ENCODE peak calls at places on chromosome 9, in seven cellular contexts. Z is K562, T is H1, B is GM12878, J is SK-N-SH, A is HCT116, U is HepG2. I is an unnamed sample.

GRCh38 chr9:35923927-35924763 is 14.9 kb downstream of the SPAAR start:
- DNase-seq in Z (peak; percentile 74), T (no peak), B (no peak), J (no peak), A (peak; percentile 44), U (no peak), I (no peak)

GRCh38 chr9:95749493-95749892 is 126.0 kb upstream of the ERCC6L2 start:
- DNase-seq in Z (no peak), T (no peak), B (no peak), J (no peak), A (no peak), U (no peak), I (no peak)

GRCh38 chr9:95399261-95399660 is 81.8 kb upstream of the FANCC start:
- DNase-seq in Z (no peak), T (no peak), B (no peak), J (no peak), A (no peak), U (no peak), I (no peak)

GRCh38 chr9:133428579-133429215 is 6.5 kb downstream of the ADAMTS13 start:
- DNase-seq in Z (peak; percentile 69), T (peak; percentile 78), B (no peak), J (peak; percentile 87), A (no peak), U (peak; percentile 12), I (no peak)

GRCh38 chr9:129338701-129339445 is 160.8 kb upstream of the IER5L start:
- DNase-seq in Z (no peak), T (no peak), B (no peak), J (no peak), A (no peak), U (no peak), I (no peak)

GRCh38 chr9:93699650-93700049 is 123.3 kb downstream of the PHF2 start:
- DNase-seq in Z (no peak), T (no peak), B (no peak), J (no peak), A (no peak), U (no peak), I (no peak)

GRCh38 chr9:119639287-119639955 is 270.2 kb upstream of the BRINP1 start:
- DNase-seq in Z (no peak), T (no peak), B (no peak), J (peak; percentile 27), A (no peak), U (no peak), I (peak; percentile 62)

GRCh38 chr9:79353856-79354520 is 217.8 kb upstream of the TLE4 start:
- DNase-seq in Z (no peak), T (no peak), B (no peak), J (no peak), A (no peak), U (no peak), I (no peak)

GRCh38 chr9:122338536-122338935 is 32.3 kb upstream of the PTGS1 start:
- DNase-seq in Z (no peak), T (no peak), B (no peak), J (no peak), A (no peak), U (no peak), I (no peak)

GRCh38 chr9:33459115-33459514 is 11.7 kb upstream of the AQP3 start:
- DNase-seq in Z (no peak), T (no peak), B (no peak), J (no peak), A (no peak), U (no peak), I (no peak)

GRCh38 chr9:33455952-33456351 is 8.6 kb upstream of the AQP3 start:
- DNase-seq in Z (no peak), T (no peak), B (no peak), J (no peak), A (no peak), U (no peak), I (no peak)

GRCh38 chr9:33460854-33461253 is 12.9 kb downstream of the NOL6 start:
- DNase-seq in Z (no peak), T (no peak), B (no peak), J (no peak), A (no peak), U (no peak), I (no peak)

GRCh38 chr9:33461474-33461873 is 12.2 kb downstream of the NOL6 start:
- DNase-seq in Z (no peak), T (no peak), B (no peak), J (no peak), A (no peak), U (no peak), I (no peak)

DNA sequence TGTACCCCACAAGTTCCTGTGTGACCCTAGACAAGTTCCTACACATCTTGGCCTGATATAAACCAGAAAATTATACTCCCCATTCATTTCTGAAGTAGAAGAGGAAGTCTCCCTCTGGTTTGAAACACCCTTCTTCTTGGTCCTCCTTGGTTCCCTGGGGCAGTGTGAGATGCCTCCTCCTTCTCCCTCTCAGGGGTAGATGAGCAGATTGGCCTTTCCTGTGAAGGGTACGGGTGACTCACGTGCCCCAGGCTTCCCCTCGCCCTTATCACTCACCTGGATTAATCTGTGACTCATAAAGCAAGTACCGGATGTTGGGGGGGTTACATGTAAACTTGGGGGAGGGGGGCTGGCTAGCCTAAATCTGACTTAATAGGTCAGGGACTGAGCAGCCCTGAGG is 11.1 kb upstream of the AQP3 start:
- DNase-seq in Z (no peak), T (no peak), B (peak; percentile 32), J (no peak), A (peak; percentile 75), U (peak; percentile 20), I (no peak)
- TF ChIP-seq JUND in Z (no peak), T (no peak), B (no peak), J (no peak), A (no peak), U (no peak), I (no peak)

GRCh38 chr9:127089639-127090081 is 32.8 kb downstream of the ANGPTL2 start:
- DNase-seq in Z (no peak), T (no peak), B (no peak), J (no peak), A (no peak), U (no peak), I (no peak)

GRCh38 chr9:127092041-127092608 is 30.3 kb downstream of the ANGPTL2 start:
- DNase-seq in Z (no peak), T (no peak), B (no peak), J (no peak), A (no peak), U (no peak), I (no peak)

GRCh38 chr9:127093319-127094020 is 29.0 kb downstream of the ANGPTL2 start:
- DNase-seq in Z (no peak), T (no peak), B (no peak), J (no peak), A (no peak), U (no peak), I (no peak)

GRCh38 chr9:127090341-127090985 is 32.0 kb downstream of the ANGPTL2 start:
- DNase-seq in Z (no peak), T (no peak), B (no peak), J (no peak), A (no peak), U (no peak), I (no peak)

DNA sequence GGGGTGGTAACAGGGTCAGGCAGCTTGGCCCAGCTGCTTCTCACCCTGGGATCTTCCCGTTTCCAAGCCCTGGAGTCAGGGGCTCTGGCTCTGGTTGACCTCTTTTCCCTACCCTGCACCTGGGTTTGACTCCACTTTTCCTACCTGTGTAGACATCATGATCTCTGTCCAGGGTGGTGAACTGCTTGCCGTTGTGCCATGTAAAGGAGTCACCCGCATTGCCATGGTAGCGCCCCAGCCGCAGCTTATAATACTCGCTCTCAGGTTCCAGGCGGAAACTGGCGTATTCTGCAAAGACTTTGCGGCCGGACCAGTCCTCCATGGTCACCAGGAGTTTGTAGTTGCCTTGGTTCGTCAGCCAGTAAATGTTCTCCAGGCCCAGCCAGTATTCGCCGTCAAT is 30.9 kb downstream of the ANGPTL2 start:
- DNase-seq in Z (no peak), T (no peak), B (no peak), J (no peak), A (no peak), U (no peak), I (no peak)
- TF ChIP-seq JUND in Z (no peak), T (no peak), B (no peak), J (no peak), A (no peak), U (no peak), I (no peak)

DNA sequence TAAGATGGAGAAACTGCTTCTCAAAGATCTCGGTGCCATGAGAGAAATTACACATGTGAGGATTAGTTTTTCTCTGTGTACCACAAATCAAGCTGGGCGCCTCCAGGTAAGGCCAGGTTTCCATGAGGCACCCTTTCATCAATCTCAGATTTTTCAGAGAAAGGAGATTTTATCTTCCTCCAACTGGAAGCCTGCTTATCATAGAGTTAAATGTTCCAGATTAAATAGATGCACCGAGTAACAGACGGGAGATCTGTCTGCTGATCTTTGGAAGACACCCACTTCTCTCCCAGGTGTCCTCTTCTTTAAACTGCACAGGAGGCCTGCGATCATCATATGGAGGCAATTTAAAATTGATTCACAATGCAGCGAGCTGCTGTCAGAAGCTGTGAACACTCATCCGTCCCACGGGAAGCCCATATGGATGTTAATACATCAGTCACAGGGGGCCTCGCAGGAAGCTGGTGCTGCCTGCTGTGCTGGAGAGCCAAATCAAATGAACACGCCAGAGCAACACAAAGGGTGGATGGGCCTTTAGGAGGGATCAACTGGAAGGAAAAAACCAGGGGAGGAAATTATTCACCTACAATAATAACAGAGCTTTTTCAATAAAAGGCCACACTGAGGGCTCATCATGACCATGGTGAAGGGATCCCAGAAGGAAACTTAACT is 93.3 kb downstream of the TLE1 start:
- DNase-seq in Z (no peak), T (peak; percentile 59), B (no peak), J (peak; percentile 55), A (no peak), U (no peak), I (no peak)
- TF ChIP-seq JUND in Z (no peak), T (no peak), B (no peak), J (no peak), A (no peak), U (no peak), I (no peak)

GRCh38 chr9:136784249-136784996 is 6.7 kb upstream of the TMEM141 start:
- DNase-seq in Z (peak; percentile 61), T (no peak), B (no peak), J (peak; percentile 60), A (peak; percentile 52), U (no peak), I (no peak)

GRCh38 chr9:136785956-136786355 is 5.2 kb upstream of the TMEM141 start:
- DNase-seq in Z (no peak), T (no peak), B (no peak), J (no peak), A (no peak), U (no peak), I (no peak)

GRCh38 chr9:136779808-136780207 is 11.3 kb upstream of the TMEM141 start:
- DNase-seq in Z (no peak), T (no peak), B (no peak), J (no peak), A (no peak), U (no peak), I (peak; percentile 50)

GRCh38 chr9:136784997-136785361 is 6.2 kb upstream of the TMEM141 start:
- DNase-seq in Z (peak; percentile 70), T (no peak), B (no peak), J (no peak), A (no peak), U (no peak), I (no peak)

DNA sequence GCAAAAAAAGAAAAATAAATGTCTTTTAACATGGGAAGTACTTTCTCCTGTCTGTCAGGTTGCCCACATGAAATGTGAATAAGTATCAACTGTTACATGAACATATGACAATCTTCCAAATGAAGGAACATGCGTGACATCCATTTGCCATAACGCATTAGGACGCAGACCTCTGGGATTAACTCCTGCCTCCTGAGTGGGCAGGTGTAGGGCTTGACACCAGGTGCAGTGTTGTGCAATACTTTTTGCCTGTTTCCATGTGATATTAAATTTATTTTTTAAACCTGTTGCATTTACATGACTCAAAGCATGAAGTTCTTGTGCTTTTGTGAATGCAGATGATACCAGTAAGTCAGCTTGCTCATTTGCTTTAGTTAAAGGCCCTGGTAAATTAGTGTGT is 8.7 kb upstream of the TMEM141 start:
- DNase-seq in Z (no peak), T (no peak), B (no peak), J (no peak), A (no peak), U (no peak), I (no peak)
- TF ChIP-seq JUND in Z (no peak), T (no peak), B (no peak), J (no peak), A (no peak), U (no peak), I (no peak)

I was measured in T47D.